ENCODE peak calls at places on chromosomes 7 and 10, in four cellular contexts. O is putamen, L is glomerular endothelial cell, T is SHP77. N is an unnamed sample.

GRCh38 chr7:116526897-116527296 is 2.1 kb downstream of the CAV1 start:
- DNase-seq in O (no peak), L (no peak), T (no peak), N (no peak)

GRCh38 chr10:4351723-4352565 is 474.1 kb upstream of the AKR1E2 start:
- DNase-seq in L (no peak), T (no peak), O (no peak), N (no peak)

GRCh38 chr7:41942468-41943097 is 239.7 kb upstream of the INHBA start:
- DNase-seq in L (no peak), T (no peak), O (peak; percentile 19), N (no peak)

GRCh38 chr10:84424731-84425165 is 96.4 kb downstream of the CCSER2 start:
- DNase-seq in O (peak; percentile 89), L (peak; percentile 81), T (no peak), N (peak; percentile 76)

GRCh38 chr10:48582970-48583369 is 21.9 kb downstream of the ARHGAP22 start:
- DNase-seq in O (peak; percentile 51), T (no peak), L (no peak), N (no peak)

GRCh38 chr10:69712346-69712745 is 82.3 kb downstream of the FAM241B start:
- DNase-seq in L (no peak), O (no peak), T (no peak), N (no peak)

GRCh38 chr10:8487346-8487745 is 432.9 kb downstream of the GATA3 start:
- DNase-seq in T (no peak), O (no peak), L (no peak), N (no peak)

GRCh38 chr10:43863859-43864591 is 215.3 kb upstream of the ZNF32 start:
- DNase-seq in L (peak; percentile 87), O (no peak), T (no peak), N (peak; percentile 96)

GRCh38 chr10:129725890-129726631 is 238.0 kb downstream of the EBF3 start:
- DNase-seq in O (no peak), L (no peak), T (no peak), N (no peak)

GRCh38 chr10:85044-85443 is 35.9 kb upstream of the TUBB8 start:
- DNase-seq in L (no peak), O (no peak), T (no peak), N (no peak)

GRCh38 chr10:91511549-91512330 is 101.6 kb downstream of the HECTD2 start:
- DNase-seq in T (no peak), O (no peak), L (no peak), N (no peak)

GRCh38 chr10:104415526-104416165 is 62.0 kb downstream of the CFAP58 start:
- DNase-seq in O (no peak), T (no peak), L (no peak), N (no peak)

GRCh38 chr7:131109757-131110293 is 217.9 kb upstream of the MKLN1 start:
- DNase-seq in L (no peak), T (peak; percentile 72), O (peak; percentile 72), N (no peak)

GRCh38 chr10:88642991-88643390 is 21.3 kb upstream of the LIPF start:
- DNase-seq in L (no peak), T (no peak), O (no peak), N (no peak)

GRCh38 chr7:116052006-116052405 is 21.4 kb upstream of the TFEC start:
- DNase-seq in T (no peak), L (no peak), O (no peak), N (no peak)

GRCh38 chr7:29865526-29865925 is 59.2 kb downstream of the WIPF3 start:
- DNase-seq in T (no peak), O (no peak), L (no peak), N (no peak)

N was measured in dermis microvascular lymphatic vessel endothelial cell.